ENCODE peak calls at places on chromosomes 16 and 17, in six cellular contexts. M is K562, X is GM12891, E is H1, B is HepG2, Q is GM12878. N is an unnamed sample.
A peak's percentile ranks its signal among the peaks of the same experiment; 100 is the strongest.

GRCh38 chr17:83067071-83067717 is 12.2 kb upstream of the METRNL start:
- DNase-seq in E (no peak), X (no peak), M (no peak), B (no peak), Q (no peak), N (no peak)

GRCh38 chr16:88865742-88866141 is 718 bp downstream of the PABPN1L start:
- DNase-seq in B (no peak), E (no peak), X (no peak), Q (no peak), M (no peak), N (no peak)

GRCh38 chr17:36117505-36118382 is 14.1 kb downstream of the CCL4 start:
- DNase-seq in E (no peak), Q (no peak), M (no peak), X (no peak), B (no peak), N (no peak)

GRCh38 chr17:4921320-4921719 is 10.8 kb upstream of the GP1BA start:
- DNase-seq in X (no peak), E (no peak), M (no peak), B (no peak), Q (no peak), N (no peak)

GRCh38 chr17:58786586-58787295 is 31.1 kb downstream of the PPM1E start:
- DNase-seq in Q (no peak), M (peak; percentile 35), B (no peak), X (no peak), E (no peak), N (no peak)

GRCh38 chr16:77951788-77952187 is 70.6 kb upstream of the CLEC3A start:
- DNase-seq in Q (peak; percentile 21), E (no peak), B (peak; percentile 50), X (peak; percentile 20), M (peak; percentile 26), N (no peak)

GRCh38 chr16:68259421-68259820 is 4.9 kb upstream of the SLC7A6 start:
- DNase-seq in M (no peak), E (no peak), X (no peak), Q (no peak), B (no peak), N (no peak)

GRCh38 chr16:56911771-56912541 is 20.0 kb upstream of the HERPUD1 start:
- DNase-seq in B (no peak), X (no peak), M (no peak), E (no peak), Q (peak; percentile 72), N (peak; percentile 63)

GRCh38 chr17:39014795-39015545 is 47.8 kb upstream of the FBXO47 start:
- DNase-seq in Q (no peak), B (no peak), M (peak; percentile 57), X (no peak), E (no peak), N (no peak)

GRCh38 chr16:30924086-30924714 is 828 bp downstream of the FBXL19 start:
- DNase-seq in Q (no peak), B (no peak), X (no peak), E (no peak), M (peak; percentile 26), N (no peak)

GRCh38 chr17:57037401-57037800 is 47.6 kb upstream of the AKAP1 start:
- DNase-seq in B (no peak), Q (no peak), E (no peak), X (no peak), M (no peak), N (no peak)

GRCh38 chr17:11797803-11798202 is 199.5 kb downstream of the ZNF18 start:
- DNase-seq in Q (no peak), E (no peak), M (peak; percentile 47), X (no peak), B (no peak), N (no peak)

DNA sequence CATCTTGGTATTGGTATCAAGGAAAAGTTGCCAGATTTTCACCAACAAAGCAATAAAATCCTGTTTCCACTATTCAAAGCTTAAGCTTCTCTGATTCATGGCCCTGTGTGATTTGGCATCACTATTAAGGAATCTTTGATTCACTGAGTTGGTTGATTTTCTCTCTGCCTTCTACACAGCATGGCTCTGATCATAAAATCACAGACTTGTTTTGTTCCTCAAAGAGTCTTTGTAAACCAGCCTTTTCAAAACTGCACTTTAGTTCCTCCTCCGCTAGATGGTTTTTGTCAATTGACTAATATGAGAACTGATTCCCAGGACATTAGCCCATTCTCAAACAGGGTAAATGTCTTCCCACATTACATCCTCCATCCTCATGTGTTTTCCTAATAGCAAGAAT is 197.6 kb downstream of the DNAH9 start:
- DNase-seq in B (no peak), M (no peak), X (no peak), E (no peak), Q (no peak), N (no peak)
- TF ChIP-seq TAF1 in B (no peak), M (no peak), X (no peak), E (no peak), Q (no peak), N (no peak)

GRCh38 chr17:41163828-41164227 is 3.3 kb upstream of the KRTAP4-4 start:
- DNase-seq in B (no peak), X (no peak), Q (no peak), E (no peak), M (no peak), N (no peak)
- TF ChIP-seq TAF1 in B (no peak), X (no peak), Q (no peak), E (no peak), M (no peak), N (no peak)

DNA sequence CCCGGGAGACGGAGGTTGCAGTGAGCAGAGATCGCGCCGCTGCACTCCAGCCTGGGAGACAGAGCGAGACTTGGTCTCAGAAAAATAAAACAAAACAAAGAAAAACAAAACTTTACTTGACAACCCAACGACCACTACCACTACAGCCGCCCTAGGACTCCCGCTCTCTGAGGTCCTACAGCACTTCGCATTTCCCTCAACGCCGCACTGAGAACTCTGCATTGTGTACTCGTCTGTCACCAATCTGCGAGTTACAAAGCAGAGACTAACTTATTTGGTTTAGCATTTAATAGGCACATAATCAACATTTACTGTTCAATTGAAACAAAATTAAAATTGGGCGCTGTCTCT is 479 bp upstream of the ZNF207 start:
- DNase-seq in Q (no peak), M (peak; percentile 38), B (no peak), X (no peak), E (no peak), N (peak; percentile 10)
- TF ChIP-seq TAF1 in Q (no peak), M (no peak), B (no peak), X (no peak), E (no peak), N (no peak)

GRCh38 chr16:85752511-85753420 is 1.9 kb upstream of the C16orf74 start:
- DNase-seq in Q (no peak), E (no peak), M (peak; percentile 75), B (peak; percentile 49), X (no peak), N (no peak)
- TF ChIP-seq TAF1 in Q (no peak), E (no peak), M (no peak), B (no peak), X (no peak), N (no peak)

GRCh38 chr17:81298991-81299733 is 4.1 kb upstream of the SLC38A10 start:
- DNase-seq in E (no peak), Q (no peak), X (no peak), B (no peak), M (no peak), N (no peak)
- TF ChIP-seq TAF1 in E (no peak), Q (no peak), X (no peak), B (no peak), M (no peak), N (no peak)

GRCh38 chr16:54630284-54630967 is 300.2 kb upstream of the IRX5 start:
- DNase-seq in E (no peak), Q (no peak), B (no peak), X (no peak), M (no peak), N (no peak)
- TF ChIP-seq TAF1 in E (no peak), Q (no peak), B (no peak), X (no peak), M (no peak), N (no peak)

DNA sequence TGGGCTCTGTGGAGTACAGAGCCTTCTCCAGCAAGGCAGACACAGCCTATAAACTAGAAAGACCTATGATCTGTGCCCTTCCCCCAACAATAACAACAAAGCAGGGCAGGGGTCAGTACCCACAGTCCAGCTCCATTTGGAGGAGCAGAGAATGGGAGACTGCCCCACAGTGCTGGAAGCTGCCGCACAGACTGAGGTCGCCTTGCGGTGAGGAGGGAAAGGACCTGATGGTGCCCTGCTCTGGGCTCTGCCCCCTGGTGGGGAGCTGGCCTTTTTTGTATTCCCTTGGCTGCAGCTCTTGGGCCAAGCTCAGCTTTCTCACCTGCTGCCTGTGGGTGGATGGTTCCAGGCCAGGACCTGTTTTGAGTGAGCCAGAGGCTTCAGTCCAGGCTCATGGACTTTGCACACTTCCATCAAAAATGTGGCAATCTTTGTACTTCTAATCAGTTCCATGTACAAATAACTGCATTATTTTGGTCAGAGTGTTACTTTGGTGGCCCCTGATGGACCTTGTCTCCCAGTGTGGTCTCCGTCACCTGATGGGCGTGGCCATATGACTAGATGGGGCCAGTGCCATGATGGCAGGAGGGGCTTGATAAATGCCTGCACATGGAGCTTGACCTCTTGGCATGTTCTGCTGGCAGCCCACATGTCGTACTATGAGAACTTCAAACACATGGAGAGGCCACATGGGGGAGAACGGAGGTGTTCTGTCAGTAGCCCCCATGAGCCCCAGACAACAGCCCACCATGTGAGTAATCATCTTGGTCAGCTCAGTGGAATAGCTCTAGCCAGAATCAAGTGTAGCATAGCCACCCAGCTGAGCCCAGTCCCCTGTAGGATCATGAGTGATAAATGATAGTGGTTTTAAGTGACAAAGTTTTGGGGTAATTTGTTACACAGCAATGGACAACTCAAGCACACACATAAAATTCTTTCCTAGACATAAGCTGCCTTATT is 24.2 kb downstream of the B9D1 start:
- DNase-seq in Q (no peak), E (peak; percentile 47), X (peak; percentile 86), M (peak; percentile 50), B (peak; percentile 97), N (peak; percentile 75)
- TF ChIP-seq TAF1 in Q (no peak), E (no peak), X (no peak), M (no peak), B (peak; percentile 22), N (no peak)

GRCh38 chr17:42989726-42990652 is 8.2 kb upstream of the RPL27 start:
- DNase-seq in B (peak; percentile 32), Q (no peak), X (no peak), E (no peak), M (no peak), N (no peak)
- TF ChIP-seq TAF1 in B (no peak), Q (no peak), X (no peak), E (no peak), M (no peak), N (no peak)

GRCh38 chr17:50279639-50280038 is 5.4 kb downstream of the TMEM92 start:
- DNase-seq in B (no peak), Q (no peak), X (no peak), E (no peak), M (no peak), N (peak; percentile 3)
- TF ChIP-seq TAF1 in B (no peak), Q (no peak), X (no peak), E (no peak), M (no peak), N (no peak)